ENCODE peak calls at places on chromosomes 5 and 9, in ten cellular contexts. R is suprapubic skin, D is vagina, H is Panc1, I is uterus, K is left ventricle myocardium inferior, Z is RWPE1, V is IMR-90, C is ovary, M is Peyer's patch. Q is an unnamed sample.
A peak's percentile ranks its signal among the peaks of the same experiment; 100 is the strongest.

GRCh38 chr9:70479880-70480291 is 65.4 kb upstream of the KLF9 start:
- DNase-seq in R (no peak), D (no peak), H (no peak), I (peak; percentile 57), K (no peak), Z (peak; percentile 50), V (peak; percentile 79), C (peak; percentile 37), M (no peak), Q (peak; percentile 64)

GRCh38 chr5:117131048-117131679 is 556.5 kb upstream of the SEMA6A start:
- DNase-seq in R (no peak), D (no peak), H (no peak), I (no peak), K (no peak), Z (no peak), V (no peak), C (no peak), M (no peak), Q (no peak)

GRCh38 chr9:18996191-18996590 is 36.8 kb downstream of the SAXO1 start:
- DNase-seq in R (no peak), D (no peak), H (no peak), I (no peak), K (no peak), Z (no peak), V (no peak), C (no peak), M (no peak), Q (no peak)

GRCh38 chr5:55276771-55277170 is 30.7 kb downstream of the DHX29 start:
- DNase-seq in R (no peak), D (no peak), H (no peak), I (no peak), K (no peak), Z (peak; percentile 41), V (peak; percentile 72), C (no peak), M (no peak), Q (no peak)

GRCh38 chr5:98372351-98372750 is 401.1 kb upstream of the RGMB start:
- DNase-seq in R (no peak), D (no peak), H (no peak), I (no peak), K (no peak), Z (no peak), V (peak; percentile 18), C (no peak), M (no peak), Q (peak; percentile 2)

GRCh38 chr9:136961279-136962065 is 9.4 kb downstream of the LCN12 start:
- DNase-seq in R (no peak), D (no peak), H (no peak), I (no peak), K (peak; percentile 63), Z (no peak), V (no peak), C (no peak), M (no peak), Q (no peak)

GRCh38 chr5:84381501-84382362 is 2.9 kb downstream of the EDIL3 start:
- DNase-seq in R (no peak), D (no peak), H (no peak), I (peak; percentile 20), K (no peak), Z (no peak), V (no peak), C (no peak), M (no peak), Q (no peak)

GRCh38 chr5:135950611-135951010 is 4.2 kb downstream of the LECT2 start:
- DNase-seq in R (no peak), D (no peak), H (no peak), I (no peak), K (no peak), Z (no peak), V (peak; percentile 75), C (no peak), M (no peak), Q (peak; percentile 52)

GRCh38 chr5:139982157-139982974 is 60.7 kb downstream of the NRG2 start:
- DNase-seq in R (no peak), D (no peak), H (no peak), I (no peak), K (peak; percentile 29), Z (peak; percentile 21), V (peak; percentile 4), C (peak; percentile 51), M (no peak), Q (no peak)

GRCh38 chr5:23013395-23013994 is 160.4 kb upstream of the CDH12 start:
- DNase-seq in R (no peak), D (no peak), H (no peak), I (no peak), K (no peak), Z (no peak), V (no peak), C (no peak), M (no peak), Q (no peak)

GRCh38 chr5:1093361-1093760 is 18.5 kb downstream of the SLC12A7 start:
- DNase-seq in R (no peak), D (no peak), H (no peak), I (no peak), K (peak; percentile 73), Z (peak; percentile 36), V (no peak), C (no peak), M (peak; percentile 85), Q (no peak)

GRCh38 chr9:99962685-99963261 is 56.3 kb downstream of the STX17 start:
- DNase-seq in R (no peak), D (no peak), H (no peak), I (no peak), K (no peak), Z (no peak), V (peak; percentile 18), C (no peak), M (no peak), Q (no peak)

GRCh38 chr5:150651382-150651781 is 9.7 kb upstream of the MYOZ3 start:
- DNase-seq in R (no peak), D (no peak), H (no peak), I (no peak), K (no peak), Z (no peak), V (no peak), C (no peak), M (no peak), Q (no peak)

GRCh38 chr9:79592736-79593493 is 21.1 kb downstream of the TLE4 start:
- DNase-seq in R (no peak), D (no peak), H (no peak), I (no peak), K (no peak), Z (no peak), V (no peak), C (no peak), M (no peak), Q (no peak)

DNA sequence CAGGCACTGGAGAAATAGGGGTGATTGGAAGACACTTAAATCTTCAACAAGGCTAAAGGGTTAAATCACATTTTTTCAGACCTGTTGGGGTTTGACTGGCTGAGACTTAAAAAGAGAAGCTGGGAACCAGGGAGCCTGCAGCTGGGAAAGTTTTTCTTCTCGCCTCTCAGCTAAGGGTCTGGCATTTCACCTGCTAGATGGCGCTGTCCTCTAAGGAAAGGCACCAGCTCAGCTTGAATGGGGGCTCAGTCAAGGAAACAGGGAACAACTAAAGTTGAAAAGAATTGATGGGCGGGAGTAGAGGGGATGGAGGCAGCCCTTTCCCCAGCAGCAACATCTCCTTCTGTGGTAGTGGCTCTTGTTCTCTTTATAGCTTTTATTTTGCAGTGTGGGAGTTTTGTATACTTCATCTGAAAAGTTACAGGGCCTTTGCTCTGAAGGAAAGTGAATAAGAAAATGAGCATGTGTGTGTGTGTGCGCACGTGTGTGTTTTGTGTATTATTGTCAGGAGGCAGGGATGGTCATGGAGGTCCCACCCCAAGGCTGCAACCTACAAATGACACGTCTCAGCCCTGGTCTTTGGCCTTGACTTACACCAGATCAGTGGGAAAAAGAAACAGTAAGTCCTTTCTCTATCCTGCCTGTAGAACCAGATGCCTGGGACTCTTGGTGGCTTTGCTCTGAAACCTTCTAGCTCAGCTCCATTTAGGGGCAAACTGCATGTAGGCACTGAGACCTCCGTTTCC is 316.1 kb upstream of the CLINT1 start:
- DNase-seq in R (no peak), D (no peak), H (peak; percentile 20), I (peak; percentile 84), K (peak; percentile 67), Z (peak; percentile 79), V (peak; percentile 56), C (peak; percentile 83), M (peak; percentile 85), Q (peak; percentile 11)
- H3K27ac ChIP-seq in R (no peak overlapping the region), D (peak overlapping the region; percentile 33), H (no peak overlapping the region), I (peak overlapping the region; percentile 71), K (peak overlapping the region; percentile 74), Z (no peak overlapping the region), V (no peak overlapping the region), C (no peak overlapping the region), M (no peak overlapping the region), Q (no peak overlapping the region)

DNA sequence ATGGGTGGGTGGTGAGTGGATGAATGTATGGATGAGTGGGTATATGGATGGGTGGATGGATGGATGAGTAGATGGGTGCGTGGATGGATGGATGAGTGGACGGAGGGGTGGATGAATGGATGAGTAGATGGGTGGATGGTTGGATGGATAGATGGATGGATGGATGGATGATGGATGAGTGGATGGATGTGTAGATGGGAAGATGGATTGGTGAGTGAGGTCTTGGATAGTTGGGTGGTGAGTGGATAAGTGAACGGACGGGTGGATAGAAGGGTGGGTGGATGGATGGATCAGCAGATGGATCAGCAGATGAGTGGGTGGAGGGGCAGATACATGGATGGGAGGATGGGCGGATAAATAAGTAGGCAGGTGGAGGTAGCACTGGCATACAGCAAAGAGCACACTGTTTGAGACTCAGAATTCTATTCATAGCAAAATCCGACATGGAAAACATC is 163.5 kb downstream of the C9orf50 start:
- DNase-seq in R (no peak), D (no peak), H (no peak), I (no peak), K (no peak), Z (no peak), V (no peak), C (no peak), M (no peak), Q (no peak)
- H3K27ac ChIP-seq in R (no peak overlapping the region), D (peak overlapping the region; percentile 100), H (peak overlapping the region; percentile 87), I (no peak overlapping the region), K (no peak overlapping the region), Z (no peak overlapping the region), V (no peak overlapping the region), C (no peak overlapping the region), M (no peak overlapping the region), Q (no peak overlapping the region)

GRCh38 chr5:16819522-16820167 is 116.4 kb downstream of the MYO10 start:
- DNase-seq in R (no peak), D (no peak), H (no peak), I (no peak), K (no peak), Z (no peak), V (peak; percentile 86), C (no peak), M (no peak), Q (peak; percentile 29)
- H3K27ac ChIP-seq in R (peak overlapping the region; percentile 24), D (peak overlapping the region; percentile 27), H (peak overlapping the region; percentile 0), I (no peak overlapping the region), K (no peak overlapping the region), Z (peak overlapping the region; percentile 56), V (peak overlapping the region; percentile 26), C (no peak overlapping the region), M (no peak overlapping the region), Q (peak overlapping the region; percentile 90)

DNA sequence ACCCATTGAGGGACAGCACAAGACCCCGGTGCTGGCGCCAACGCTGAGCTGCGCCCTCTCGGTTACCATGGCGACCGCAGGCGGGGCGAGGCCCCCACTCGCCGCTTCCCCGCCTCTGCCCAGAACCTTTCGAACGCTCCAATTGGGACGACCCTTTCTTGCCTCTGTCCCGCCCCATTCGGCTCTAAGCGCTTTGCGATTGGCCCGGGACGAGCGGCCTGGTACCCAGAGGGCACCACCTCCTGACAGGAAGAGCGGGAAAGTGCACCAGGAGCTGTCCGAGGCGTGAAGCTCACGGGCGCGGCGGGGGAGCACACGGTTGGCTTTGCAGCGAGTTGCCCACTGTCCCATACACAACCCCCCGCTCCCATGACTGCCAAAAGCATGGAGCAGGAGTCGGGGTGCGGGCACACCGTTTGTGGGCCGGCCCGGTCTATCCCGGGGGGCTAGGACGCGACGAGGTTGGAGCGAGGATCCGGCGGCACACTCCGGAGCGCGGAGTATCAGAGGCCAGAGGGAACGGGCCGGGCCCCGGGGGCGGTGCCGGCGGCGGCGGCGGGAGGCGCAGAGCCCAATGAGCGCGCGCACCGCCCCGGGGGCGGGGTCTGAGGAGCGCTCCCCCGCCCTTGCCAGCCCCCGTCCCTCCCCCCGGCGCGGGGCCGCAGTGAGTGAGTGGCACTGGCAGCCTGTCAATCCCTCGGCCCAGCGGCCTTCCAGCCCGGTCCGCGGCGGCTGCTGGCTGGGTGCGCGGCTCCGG is 978 bp upstream of the PBX3 start:
- DNase-seq in R (peak; percentile 96), D (no peak), H (peak; percentile 74), I (peak; percentile 91), K (peak; percentile 96), Z (peak; percentile 99), V (peak; percentile 86), C (peak; percentile 92), M (peak; percentile 97), Q (peak; percentile 68)
- H3K27ac ChIP-seq in R (peak overlapping the region; percentile 92), D (peak overlapping the region; percentile 91), H (peak overlapping the region; percentile 73), I (peak overlapping the region; percentile 92), K (peak overlapping the region; percentile 90), Z (peak overlapping the region; percentile 97), V (peak overlapping the region; percentile 59), C (peak overlapping the region; percentile 90), M (peak overlapping the region; percentile 77), Q (peak overlapping the region; percentile 47)

Q was measured in AG04450.